ENCODE peak calls at places on chromosomes 6 and 20, in seven cellular contexts. E is CD8-positive, alpha-beta T cell; L is body of pancreas; W is K562; C is dorsolateral prefrontal cortex; U is fibroblast of villous mesenchyme; Z is osteocyte. Q is an unnamed sample.

GRCh38 chr20:17841751-17842191 is 126.8 kb downstream of the SNX5 start:
- DNase-seq in U (peak; percentile 88), W (no peak), L (no peak), C (no peak), Z (no peak), E (no peak), Q (peak; percentile 84)

GRCh38 chr20:25540273-25540672 is 45.1 kb downstream of the NINL start:
- DNase-seq in E (no peak), W (no peak), L (no peak), C (peak; percentile 71), Z (no peak), U (peak; percentile 34), Q (peak; percentile 31)

GRCh38 chr6:97085772-97086171 is 161.2 kb downstream of the KLHL32 start:
- DNase-seq in L (no peak), E (no peak), Z (no peak), C (no peak), U (peak; percentile 5), W (no peak), Q (peak; percentile 72)

GRCh38 chr20:11540558-11540957 is 377.1 kb upstream of the BTBD3 start:
- DNase-seq in E (no peak), W (no peak), C (no peak), U (no peak), Z (no peak), L (no peak), Q (no peak)

GRCh38 chr6:33208089-33208967 is at the start of gene RING1:
- DNase-seq in E (peak; percentile 93), C (peak; percentile 91), U (peak; percentile 74), W (peak; percentile 96), Z (peak; percentile 95), L (peak; percentile 87), Q (peak; percentile 76)

GRCh38 chr6:80690611-80691090 is 584.2 kb downstream of the BCKDHB start:
- DNase-seq in Z (no peak), C (no peak), L (no peak), U (peak; percentile 35), W (no peak), E (no peak), Q (peak; percentile 65)

GRCh38 chr6:169624785-169625184 is 77.0 kb downstream of the WDR27 start:
- DNase-seq in C (no peak), L (no peak), U (no peak), E (no peak), W (no peak), Z (peak; percentile 75), Q (no peak)

GRCh38 chr20:46367234-46367633 is 39.2 kb downstream of the ELMO2 start:
- DNase-seq in Z (no peak), L (no peak), W (no peak), C (no peak), E (no peak), U (no peak), Q (no peak)

GRCh38 chr20:36848078-36848660 is 27.8 kb upstream of the TLDC2 start:
- DNase-seq in Z (no peak), C (no peak), L (no peak), E (no peak), W (no peak), U (peak; percentile 90), Q (peak; percentile 87)

GRCh38 chr6:11595903-11596302 is 58.4 kb downstream of the TMEM170B start:
- DNase-seq in C (no peak), L (no peak), E (no peak), W (no peak), U (no peak), Z (no peak), Q (no peak)

GRCh38 chr20:2820896-2821869 is 5.0 kb downstream of the TMEM239 start:
- DNase-seq in C (no peak), L (no peak), Z (peak; percentile 81), E (no peak), W (peak; percentile 51), U (no peak), Q (no peak)

GRCh38 chr6:26576929-26577719 is 19.6 kb upstream of the ABT1 start:
- DNase-seq in U (peak; percentile 71), E (no peak), W (peak; percentile 60), L (no peak), Z (no peak), C (no peak), Q (peak; percentile 71)

GRCh38 chr6:170208171-170208601 is 82.7 kb downstream of the DLL1 start:
- DNase-seq in E (peak; percentile 42), U (no peak), Z (peak; percentile 70), L (no peak), C (no peak), W (no peak), Q (no peak)

GRCh38 chr6:63943826-63944225 is 308.2 kb downstream of the PHF3 start:
- DNase-seq in U (no peak), L (no peak), W (no peak), E (no peak), Z (no peak), C (no peak), Q (no peak)

GRCh38 chr6:162443101-162443500 is 284.5 kb downstream of the PRKN start:
- DNase-seq in L (peak; percentile 86), W (no peak), C (peak; percentile 69), U (no peak), E (no peak), Z (no peak), Q (no peak)

GRCh38 chr6:98929498-98930060 is 18.2 kb downstream of the FBXL4 start:
- DNase-seq in C (no peak), U (no peak), E (no peak), L (no peak), W (no peak), Z (no peak), Q (peak; percentile 9)

GRCh38 chr6:104705095-104705707 is 154.5 kb downstream of the HACE1 start:
- DNase-seq in W (no peak), Z (no peak), U (peak; percentile 89), C (no peak), E (peak; percentile 59), L (no peak), Q (peak; percentile 42)

GRCh38 chr6:40352006-40352405 is 235.2 kb downstream of the LRFN2 start:
- DNase-seq in E (no peak), Z (peak; percentile 44), L (no peak), C (no peak), U (peak; percentile 12), W (no peak), Q (no peak)

GRCh38 chr6:18845891-18846290 is 458.7 kb downstream of the RNF144B start:
- DNase-seq in W (no peak), L (no peak), U (no peak), Z (no peak), C (no peak), E (no peak), Q (no peak)

GRCh38 chr6:24122139-24122538 is 3.9 kb upstream of the NRSN1 start:
- DNase-seq in W (no peak), C (no peak), U (no peak), E (no peak), Z (no peak), L (no peak), Q (no peak)

GRCh38 chr6:136792945-136793289 is 640 bp upstream of the MAP3K5 start:
- DNase-seq in C (peak; percentile 91), W (peak; percentile 68), Z (peak; percentile 95), L (peak; percentile 93), E (peak; percentile 98), U (peak; percentile 92), Q (peak; percentile 86)

GRCh38 chr6:124482071-124482491 is 480.2 kb upstream of the RNF217 start:
- DNase-seq in U (no peak), E (no peak), W (no peak), L (no peak), Z (no peak), C (no peak), Q (no peak)

GRCh38 chr6:5359413-5359812 is 98.1 kb downstream of the FARS2 start:
- DNase-seq in E (no peak), W (no peak), U (no peak), Z (no peak), C (peak; percentile 6), L (peak; percentile 13), Q (no peak)

GRCh38 chr6:13903399-13903798 is 21.4 kb upstream of the RNF182 start:
- DNase-seq in E (no peak), U (no peak), Z (no peak), L (no peak), C (no peak), W (no peak), Q (no peak)

GRCh38 chr20:19619904-19620430 is 138.1 kb upstream of the RIN2 start:
- DNase-seq in C (no peak), L (no peak), Z (no peak), W (no peak), E (no peak), U (no peak), Q (no peak)

GRCh38 chr6:12637960-12638641 is 78.5 kb upstream of the PHACTR1 start:
- DNase-seq in Z (no peak), L (peak; percentile 54), C (peak; percentile 31), U (peak; percentile 49), W (peak; percentile 31), E (no peak), Q (peak; percentile 83)

DNA sequence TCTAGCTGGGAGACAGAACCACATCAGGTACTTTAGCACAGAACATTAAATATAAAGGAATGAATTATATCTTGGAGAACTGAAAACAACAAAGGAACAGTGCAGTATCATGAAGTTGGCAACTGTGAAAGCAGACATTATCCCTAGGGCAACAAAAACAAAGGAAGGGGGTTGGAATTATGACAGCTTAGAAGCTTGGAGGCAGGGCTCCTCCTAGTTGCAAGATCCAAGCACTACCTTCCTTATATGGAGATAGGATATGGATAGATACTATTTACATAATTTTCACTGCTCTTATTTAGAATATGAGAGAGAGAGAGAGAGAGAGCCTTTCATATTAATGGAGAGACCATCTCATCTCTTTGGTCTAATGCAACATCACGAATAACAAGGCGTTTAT is 27.0 kb downstream of the TMEM14A start:
- DNase-seq in W (no peak), Z (no peak), U (no peak), L (no peak), E (no peak), C (no peak), Q (no peak)
- TF ChIP-seq CTCF in W (peak; percentile 48), Z (peak; percentile 31), U (no peak), L (no peak), E (no peak), C (no peak), Q (peak; percentile 2)

GRCh38 chr6:3575701-3576100 is 118.9 kb upstream of the SLC22A23 start:
- DNase-seq in C (peak; percentile 34), L (no peak), Z (no peak), U (no peak), E (no peak), W (no peak), Q (no peak)
- TF ChIP-seq CTCF in C (no peak), L (no peak), Z (no peak), U (no peak), E (no peak), W (no peak), Q (no peak)

GRCh38 chr6:43095939-43096338 is 19.8 kb downstream of the PTK7 start:
- DNase-seq in L (no peak), U (no peak), E (no peak), W (no peak), Z (no peak), C (no peak), Q (no peak)
- TF ChIP-seq CTCF in L (no peak), U (no peak), E (no peak), W (no peak), Z (no peak), C (no peak), Q (no peak)

GRCh38 chr6:163554032-163554431 is 139.5 kb downstream of the QKI start:
- DNase-seq in E (no peak), U (no peak), C (no peak), W (no peak), L (no peak), Z (no peak), Q (no peak)

DNA sequence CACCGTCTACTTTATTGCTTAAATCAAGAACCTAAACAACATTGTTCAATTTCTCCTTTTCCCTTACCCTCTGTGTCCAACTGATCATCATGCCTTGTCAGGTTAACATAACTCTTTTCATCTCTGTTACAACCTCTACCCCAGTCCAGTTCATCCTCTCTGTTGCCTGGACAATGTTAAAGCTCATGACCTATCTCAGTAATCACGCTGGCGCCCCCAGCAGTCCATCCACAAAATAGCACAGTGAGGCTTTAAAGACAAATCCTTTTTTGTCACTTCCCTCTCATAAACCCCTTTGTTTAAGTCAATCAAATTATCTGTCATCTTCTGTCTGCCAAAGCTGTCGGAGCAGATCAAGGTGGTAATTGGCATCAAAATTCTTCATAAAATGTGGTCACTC is 140.1 kb downstream of the QKI start:
- DNase-seq in U (peak; percentile 63), E (peak; percentile 60), C (no peak), L (peak; percentile 30), Z (no peak), W (peak; percentile 47), Q (peak; percentile 41)
- TF ChIP-seq CTCF in U (peak; percentile 76), E (peak; percentile 75), C (peak; percentile 56), L (peak; percentile 28), Z (peak; percentile 52), W (peak; percentile 73), Q (peak; percentile 68)